ENCODE peak calls at places on chromosomes 13 and 19, in ten cellular contexts. Z is neural crest cell; X is cardiac fibroblast; S is stomach; I is nephron progenitor cell; Y is kidney; C is left lung; L is thoracic aorta; N is CD4-positive, alpha-beta T cell; R is fibroblast of mammary gland. W is an unnamed sample.

GRCh38 chr13:57128909-57129308 is 11.8 kb upstream of the PRR20A start:
- DNase-seq in Z (no peak), X (no peak), S (no peak), I (no peak), Y (no peak), C (no peak), L (no peak), N (no peak), R (no peak), W (peak)

GRCh38 chr13:102323505-102323904 is 78.3 kb downstream of the FGF14 start:
- DNase-seq in Z (no peak), X (no peak), S (no peak), I (no peak), Y (no peak), C (no peak), L (no peak), N (no peak), R (no peak), W (no peak)

GRCh38 chr13:70203661-70204229 is 95.5 kb upstream of the KLHL1 start:
- DNase-seq in Z (no peak), X (peak), S (no peak), I (peak), Y (no peak), C (no peak), L (no peak), N (no peak), R (peak), W (peak)

GRCh38 chr19:3175761-3176714 is 2.5 kb upstream of the S1PR4 start:
- DNase-seq in Z (no peak), X (peak), S (peak), I (no peak), Y (peak), C (peak), L (no peak), N (peak), R (peak), W (peak)

GRCh38 chr19:4633140-4633967 is 6.0 kb upstream of the TNFAIP8L1 start:
- DNase-seq in Z (peak), X (peak), S (peak), I (peak), Y (peak), C (no peak), L (no peak), N (peak), R (peak), W (peak)

GRCh38 chr19:10624585-10624984 is 768 bp upstream of the SLC44A2 start:
- DNase-seq in Z (no peak), X (no peak), S (peak), I (no peak), Y (no peak), C (no peak), L (no peak), N (peak), R (no peak), W (no peak)

GRCh38 chr19:50252111-50252886 is 48.9 kb downstream of the MYH14 start:
- DNase-seq in Z (peak), X (peak), S (no peak), I (peak), Y (no peak), C (no peak), L (no peak), N (peak), R (peak), W (no peak)

GRCh38 chr13:73937420-73937819 is 196.8 kb downstream of the KLF12 start:
- DNase-seq in Z (no peak), X (no peak), S (no peak), I (no peak), Y (no peak), C (no peak), L (no peak), N (no peak), R (peak), W (no peak)

GRCh38 chr19:57334191-57334590 is 13.9 kb downstream of the ZNF543 start:
- DNase-seq in Z (no peak), X (peak), S (no peak), I (no peak), Y (no peak), C (no peak), L (no peak), N (no peak), R (no peak), W (peak)

GRCh38 chr13:100176781-100177389 is 88.0 kb downstream of the PCCA start:
- DNase-seq in Z (no peak), X (peak), S (no peak), I (no peak), Y (no peak), C (no peak), L (no peak), N (no peak), R (peak), W (peak)

GRCh38 chr13:24220086-24220703 is 59.7 kb downstream of the SPATA13 start:
- DNase-seq in Z (peak), X (peak), S (peak), I (peak), Y (no peak), C (no peak), L (peak), N (peak), R (peak), W (peak)

GRCh38 chr19:29515233-29515619 is 10.6 kb upstream of the VSTM2B start:
- DNase-seq in Z (no peak), X (no peak), S (no peak), I (no peak), Y (peak), C (no peak), L (no peak), N (no peak), R (no peak), W (no peak)

GRCh38 chr13:48311223-48311622 is 7.7 kb downstream of the RB1 start:
- DNase-seq in Z (no peak), X (no peak), S (no peak), I (no peak), Y (no peak), C (no peak), L (no peak), N (no peak), R (no peak), W (no peak)

GRCh38 chr19:52602931-52603330 is 32.8 kb downstream of the ZNF701 start:
- DNase-seq in Z (no peak), X (no peak), S (no peak), I (no peak), Y (no peak), C (no peak), L (no peak), N (no peak), R (peak), W (peak)

GRCh38 chr19:52601025-52601973 is 31.2 kb downstream of the ZNF701 start:
- DNase-seq in Z (peak), X (peak), S (peak), I (peak), Y (peak), C (peak), L (peak), N (peak), R (peak), W (peak)

GRCh38 chr19:52599241-52599640 is 29.2 kb downstream of the ZNF701 start:
- DNase-seq in Z (no peak), X (no peak), S (no peak), I (no peak), Y (no peak), C (no peak), L (no peak), N (no peak), R (no peak), W (no peak)

GRCh38 chr19:52603558-52604207 is 33.6 kb downstream of the ZNF701 start:
- DNase-seq in Z (no peak), X (peak), S (no peak), I (no peak), Y (no peak), C (no peak), L (no peak), N (no peak), R (peak), W (peak)

GRCh38 chr19:52600639-52601024 is 30.5 kb downstream of the ZNF701 start:
- DNase-seq in Z (no peak), X (no peak), S (peak), I (no peak), Y (peak), C (peak), L (no peak), N (peak), R (no peak), W (no peak)
- TF ChIP-seq CTCF in Z (no peak), X (no peak), S (no peak), I (no peak), Y (no peak), C (no peak), L (no peak), N (no peak), R (no peak), W (no peak)

DNA sequence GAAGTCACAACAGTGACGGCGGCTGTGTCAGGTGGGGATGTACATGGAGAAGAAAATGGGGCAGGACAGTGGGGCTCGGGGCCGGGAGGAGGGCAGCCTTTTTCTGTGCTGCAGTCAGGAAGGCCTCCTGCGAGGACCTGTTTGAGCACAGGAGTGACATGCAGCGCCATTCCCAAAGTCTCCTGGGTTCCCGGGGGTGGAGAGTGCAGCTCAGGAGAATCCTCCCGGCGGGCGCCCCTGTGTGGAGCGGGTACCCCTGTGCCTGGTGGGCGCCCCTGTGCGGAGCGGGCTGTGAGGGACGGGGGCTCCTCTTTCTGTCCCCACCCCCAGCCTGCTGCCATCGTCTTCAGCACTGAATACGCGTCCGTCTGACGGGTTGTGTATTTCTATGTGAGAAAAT is 62.4 kb downstream of the ATP11A start:
- DNase-seq in Z (no peak), X (no peak), S (no peak), I (no peak), Y (peak), C (no peak), L (no peak), N (no peak), R (no peak), W (no peak)
- TF ChIP-seq CTCF in Z (no peak), X (no peak), S (no peak), I (no peak), Y (no peak), C (no peak), L (no peak), N (no peak), R (no peak), W (no peak)

GRCh38 chr19:46614114-46614701 is 10.7 kb downstream of the PTGIR start:
- DNase-seq in Z (peak), X (peak), S (peak), I (peak), Y (peak), C (peak), L (no peak), N (peak), R (peak), W (peak)

GRCh38 chr19:46615966-46616365 is 8.9 kb downstream of the PTGIR start:
- DNase-seq in Z (no peak), X (no peak), S (no peak), I (no peak), Y (peak), C (no peak), L (no peak), N (no peak), R (no peak), W (no peak)

GRCh38 chr19:46617566-46618079 is 7.3 kb downstream of the PTGIR start:
- DNase-seq in Z (no peak), X (no peak), S (no peak), I (no peak), Y (no peak), C (no peak), L (no peak), N (no peak), R (no peak), W (no peak)

GRCh38 chr19:46618670-46619231 is 6.1 kb downstream of the PTGIR start:
- DNase-seq in Z (no peak), X (peak), S (peak), I (no peak), Y (no peak), C (no peak), L (no peak), N (no peak), R (peak), W (no peak)

DNA sequence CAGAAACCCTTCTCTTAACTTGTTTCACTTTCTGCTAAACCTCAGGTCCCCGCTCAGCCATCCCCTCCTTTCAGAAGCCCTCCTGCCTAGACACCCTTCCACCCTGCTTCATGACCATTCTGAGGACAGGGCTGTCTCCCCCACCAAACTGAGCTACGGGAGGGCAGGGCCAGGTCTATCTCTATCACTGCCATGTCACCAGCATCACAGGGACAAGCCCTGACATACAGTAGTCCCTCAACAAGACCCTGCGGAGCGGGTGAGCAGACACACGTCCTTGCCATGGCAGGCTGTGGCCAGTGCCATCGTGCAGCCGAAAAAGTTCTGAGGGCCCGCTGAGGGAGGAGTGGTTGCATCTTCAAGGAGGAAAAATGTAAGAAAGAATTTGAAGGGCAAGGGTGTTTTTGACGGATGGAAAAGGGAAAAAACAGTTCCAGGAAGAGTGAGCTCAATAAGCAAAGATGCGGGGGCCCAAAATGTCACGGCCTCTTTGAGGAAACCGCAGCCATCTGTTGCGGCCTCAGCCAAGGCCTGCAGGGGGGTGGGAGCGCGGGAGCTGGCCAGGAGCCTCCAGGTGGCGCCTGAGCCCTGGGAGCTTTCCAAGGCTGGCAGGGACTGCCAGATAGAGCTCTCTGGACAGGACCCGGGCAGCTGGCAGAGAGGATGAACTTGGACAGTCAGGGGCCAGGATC is 8.1 kb downstream of the PTGIR start:
- DNase-seq in Z (peak), X (peak), S (peak), I (peak), Y (peak), C (peak), L (no peak), N (no peak), R (peak), W (peak)
- TF ChIP-seq CTCF in Z (peak), X (peak), S (no peak), I (peak), Y (peak), C (no peak), L (peak), N (peak), R (peak), W (peak)

GRCh38 chr13:110279684-110280083 is 27.3 kb downstream of the COL4A1 start:
- DNase-seq in Z (no peak), X (no peak), S (no peak), I (no peak), Y (no peak), C (no peak), L (no peak), N (no peak), R (no peak), W (no peak)

GRCh38 chr13:110280996-110281688 is 25.8 kb downstream of the COL4A1 start:
- DNase-seq in Z (no peak), X (no peak), S (no peak), I (no peak), Y (peak), C (no peak), L (no peak), N (no peak), R (no peak), W (no peak)

GRCh38 chr13:110281736-110282135 is 25.2 kb downstream of the COL4A1 start:
- DNase-seq in Z (no peak), X (no peak), S (no peak), I (no peak), Y (no peak), C (no peak), L (no peak), N (no peak), R (no peak), W (no peak)

GRCh38 chr13:110278859-110279258 is 28.1 kb downstream of the COL4A1 start:
- DNase-seq in Z (no peak), X (no peak), S (no peak), I (no peak), Y (no peak), C (no peak), L (no peak), N (no peak), R (no peak), W (no peak)

GRCh38 chr13:110280231-110280813 is 26.6 kb downstream of the COL4A1 start:
- DNase-seq in Z (no peak), X (peak), S (no peak), I (no peak), Y (no peak), C (no peak), L (no peak), N (no peak), R (no peak), W (no peak)
- TF ChIP-seq CTCF in Z (no peak), X (no peak), S (no peak), I (no peak), Y (no peak), C (no peak), L (no peak), N (no peak), R (no peak), W (no peak)

DNA sequence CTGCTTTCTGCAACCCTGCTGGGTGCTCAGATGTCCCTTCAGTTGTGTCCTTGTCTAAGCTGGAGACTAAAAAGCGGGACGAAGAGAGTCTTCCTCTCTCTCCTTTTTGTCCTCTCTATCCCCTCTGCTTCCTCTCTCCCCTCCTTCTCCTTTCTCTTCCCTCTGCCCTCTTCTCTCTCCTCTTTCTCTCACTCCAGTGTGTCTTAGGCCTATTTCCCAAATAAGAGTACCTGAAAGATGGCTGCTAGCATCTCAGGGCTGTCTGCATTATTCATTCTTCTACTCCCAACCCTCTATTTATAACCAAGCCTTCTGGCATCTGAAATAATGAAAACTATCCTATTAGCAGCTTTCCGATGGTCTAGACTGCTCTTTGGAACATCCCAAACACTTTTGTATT is 729.8 kb downstream of the UQCRFS1 start:
- DNase-seq in Z (no peak), X (no peak), S (no peak), I (no peak), Y (no peak), C (no peak), L (no peak), N (no peak), R (no peak), W (no peak)
- TF ChIP-seq CTCF in Z (no peak), X (no peak), S (no peak), I (no peak), Y (no peak), C (no peak), L (no peak), N (no peak), R (no peak), W (no peak)

DNA sequence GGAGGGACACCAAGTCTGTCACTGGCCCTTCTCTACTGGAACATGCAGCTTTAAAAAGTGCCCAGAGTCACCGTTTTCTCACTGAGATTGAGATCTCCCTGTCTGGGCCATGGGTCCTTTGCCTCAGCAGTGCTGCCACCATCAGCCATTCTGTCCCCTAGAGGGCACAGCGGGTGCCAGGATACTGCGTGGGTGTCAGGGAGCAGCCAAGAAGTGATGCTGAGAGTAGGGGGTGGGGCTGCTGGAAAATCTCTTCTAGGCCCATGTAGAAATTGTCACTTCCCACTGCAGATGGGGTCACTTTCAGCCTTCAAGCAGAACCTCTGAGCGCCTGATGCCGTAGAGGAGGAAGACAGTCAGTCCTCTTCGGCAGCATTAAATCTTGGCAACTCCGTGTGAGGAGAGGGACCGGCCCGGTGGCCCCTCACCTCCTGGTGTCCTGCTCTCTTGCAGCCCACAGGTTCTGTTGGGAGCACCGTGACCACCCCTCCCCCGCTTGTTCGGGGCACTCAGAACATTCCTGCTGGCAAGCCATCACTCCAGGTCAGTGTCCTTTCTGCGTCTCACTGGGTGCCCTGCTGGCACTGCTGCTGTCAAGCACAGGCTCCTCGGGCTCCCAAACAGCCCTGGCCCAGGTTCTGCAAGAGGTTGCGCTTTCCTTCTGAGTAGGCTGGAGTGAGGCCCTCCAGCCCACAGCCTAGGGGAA is 21.4 kb downstream of the TSSK6 start:
- DNase-seq in Z (no peak), X (no peak), S (no peak), I (no peak), Y (no peak), C (no peak), L (no peak), N (no peak), R (no peak), W (no peak)
- TF ChIP-seq CTCF in Z (no peak), X (no peak), S (no peak), I (no peak), Y (no peak), C (no peak), L (no peak), N (no peak), R (no peak), W (no peak)

GRCh38 chr19:48194041-48194871 is 23.8 kb downstream of the ZSWIM9 start:
- DNase-seq in Z (peak), X (peak), S (no peak), I (peak), Y (peak), C (no peak), L (no peak), N (peak), R (no peak), W (peak)
- TF ChIP-seq CTCF in Z (peak), X (peak), S (no peak), I (peak), Y (no peak), C (peak), L (peak), N (peak), R (peak), W (peak)